ENCODE peak calls at places on chromosomes 1 and 21, in five cellular contexts. Q is CD4-positive, alpha-beta T cell; G is fibroblast of the aortic adventitia; H is psoas muscle; S is GM12878. B is an unnamed sample.

GRCh38 chr1:220378571-220379302 is 106.5 kb upstream of the RAB3GAP2 start:
- DNase-seq in Q (no peak), G (no peak), H (no peak), S (no peak), B (no peak)

GRCh38 chr1:226584164-226584563 is 35.6 kb downstream of the STUM start:
- DNase-seq in Q (no peak), G (no peak), H (no peak), S (no peak), B (no peak)

GRCh38 chr1:15320267-15320666 is 73.2 kb downstream of the FHAD1 start:
- DNase-seq in Q (no peak), G (no peak), H (no peak), S (no peak), B (no peak)

GRCh38 chr1:157252473-157252872 is 114.3 kb upstream of the ETV3 start:
- DNase-seq in Q (no peak), G (no peak), H (no peak), S (no peak), B (no peak)

GRCh38 chr1:100736766-100737165 is 17.2 kb downstream of the VCAM1 start:
- DNase-seq in Q (no peak), G (peak; percentile 57), H (no peak), S (no peak), B (no peak)

GRCh38 chr21:45613881-45614280 is 29.6 kb upstream of the PCBP3 start:
- DNase-seq in Q (no peak), G (no peak), H (no peak), S (no peak), B (no peak)

GRCh38 chr21:42219606-42220137 is 732 bp downstream of the ABCG1 start:
- DNase-seq in Q (no peak), G (no peak), H (peak; percentile 35), S (no peak), B (peak; percentile 31)

GRCh38 chr1:15073799-15074308 is 79.7 kb upstream of the TMEM51 start:
- DNase-seq in Q (no peak), G (no peak), H (no peak), S (no peak), B (no peak)

GRCh38 chr1:33370827-33371226 is 49.9 kb upstream of the A3GALT2 start:
- DNase-seq in Q (no peak), G (no peak), H (no peak), S (no peak), B (no peak)

GRCh38 chr1:202274611-202275010 is 67.1 kb downstream of the UBE2T start:
- DNase-seq in Q (peak; percentile 30), G (peak; percentile 32), H (no peak), S (no peak), B (peak; percentile 31)
- TF ChIP-seq CTCF in Q (peak; percentile 58), G (peak; percentile 43), H (peak; percentile 45), S (peak; percentile 57), B (no peak)

GRCh38 chr1:6783221-6783620 is 2.0 kb upstream of the CAMTA1 start:
- DNase-seq in Q (no peak), G (no peak), H (no peak), S (no peak), B (no peak)

GRCh38 chr1:6785318-6785712 is at the start of gene CAMTA1:
- DNase-seq in Q (no peak), G (no peak), H (no peak), S (no peak), B (no peak)

GRCh38 chr1:6783956-6784559 is 1.2 kb upstream of the CAMTA1 start:
- DNase-seq in Q (no peak), G (peak; percentile 35), H (no peak), S (no peak), B (no peak)

GRCh38 chr1:6784560-6785317 is 515 bp upstream of the CAMTA1 start:
- DNase-seq in Q (peak; percentile 98), G (peak; percentile 100), H (peak; percentile 100), S (peak; percentile 99), B (peak; percentile 100)

DNA sequence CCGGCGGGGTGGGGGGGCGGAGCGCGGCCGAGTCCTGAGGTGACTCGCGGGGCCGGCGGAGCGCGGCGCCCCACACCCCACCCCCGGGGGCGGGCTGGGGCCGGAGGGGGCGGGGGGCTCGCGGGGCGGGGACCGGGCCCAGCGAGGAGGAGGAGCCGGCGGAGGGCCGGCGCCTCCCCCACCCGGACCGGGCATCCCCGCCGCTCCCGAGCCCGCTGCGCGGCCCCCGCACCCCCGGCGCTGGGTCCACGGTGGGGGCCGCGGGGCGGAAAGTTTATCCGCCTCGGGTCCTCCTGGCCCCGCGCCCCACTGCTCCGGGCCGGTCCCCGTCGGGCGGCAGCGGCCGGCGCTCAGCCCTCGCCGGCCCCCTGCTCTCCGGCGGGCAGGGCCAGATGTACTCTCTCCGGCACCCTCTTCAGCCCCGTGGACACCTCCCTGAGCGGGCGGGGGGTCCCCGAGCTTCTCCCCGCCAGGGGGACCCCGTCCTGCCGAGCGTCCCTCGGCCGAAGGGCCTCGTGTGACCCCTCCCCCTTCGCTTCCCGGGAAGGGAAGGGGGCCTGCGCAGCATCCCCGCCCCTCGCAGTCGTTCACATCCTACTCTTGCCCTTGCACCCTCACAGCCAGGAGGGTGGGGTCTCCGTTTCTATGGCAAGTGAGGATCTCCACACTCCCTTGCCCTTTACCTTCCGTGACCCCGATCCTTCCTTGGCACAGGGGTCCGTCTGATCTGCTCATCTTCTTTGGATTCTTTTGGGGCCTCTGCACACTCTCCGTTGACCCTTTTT is 659 bp downstream of the CAMTA1 start:
- DNase-seq in Q (no peak), G (no peak), H (peak; percentile 52), S (no peak), B (peak; percentile 38)
- TF ChIP-seq CTCF in Q (no peak), G (peak; percentile 20), H (no peak), S (peak; percentile 4), B (no peak)

GRCh38 chr1:88579598-88579997 is 104.5 kb upstream of the PKN2 start:
- DNase-seq in Q (no peak), G (no peak), H (no peak), S (no peak), B (no peak)
- TF ChIP-seq CTCF in Q (no peak), G (no peak), H (no peak), S (no peak), B (no peak)

DNA sequence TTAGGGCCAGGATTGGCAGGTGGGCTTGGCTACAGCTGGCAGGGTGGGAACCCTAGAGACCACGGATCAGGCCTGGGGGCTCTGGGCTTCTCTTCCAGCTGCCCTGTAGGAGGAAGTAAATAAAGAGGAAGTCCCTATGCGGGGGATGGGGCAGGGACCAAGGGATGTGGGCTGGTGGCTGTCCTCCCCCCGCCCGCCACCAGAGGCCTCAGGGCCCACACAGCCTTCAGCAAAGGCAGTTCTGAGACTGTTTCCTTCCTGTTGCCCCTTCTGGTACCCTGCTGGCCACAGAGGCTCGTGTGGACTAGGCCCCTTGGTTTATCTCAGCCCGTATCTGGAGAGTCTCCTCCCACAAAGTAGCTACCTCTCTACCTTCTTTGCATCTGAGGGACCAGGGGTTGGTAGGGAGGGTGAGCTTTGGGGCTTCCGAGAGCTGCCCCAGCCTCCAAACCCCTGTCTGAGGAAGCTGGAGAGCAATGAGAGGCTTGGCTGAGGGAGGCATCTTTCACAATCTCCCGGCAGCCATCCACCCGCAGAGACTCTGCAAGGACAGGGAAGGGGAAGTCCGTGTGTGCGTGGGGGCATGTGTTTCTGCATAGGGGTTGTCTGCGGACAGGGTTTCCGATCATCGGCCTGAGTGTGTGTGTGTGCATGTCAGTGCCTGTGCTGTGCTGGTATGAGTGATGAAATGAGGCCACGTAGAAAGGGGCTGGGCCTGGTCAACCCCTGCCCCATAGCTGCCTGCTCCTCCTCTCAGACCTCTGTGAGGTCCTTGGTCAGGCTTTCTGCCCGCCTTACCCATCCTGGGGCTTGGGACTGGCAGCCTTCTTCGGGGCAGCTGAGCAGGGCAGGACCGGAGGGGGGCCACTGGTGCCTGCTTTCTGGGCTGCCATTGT is 12.5 kb downstream of the RPS6KA1 start:
- DNase-seq in Q (peak; percentile 57), G (peak; percentile 71), H (peak; percentile 78), S (peak; percentile 88), B (peak; percentile 65)
- TF ChIP-seq CTCF in Q (peak; percentile 74), G (peak; percentile 35), H (no peak), S (peak; percentile 52), B (no peak)

DNA sequence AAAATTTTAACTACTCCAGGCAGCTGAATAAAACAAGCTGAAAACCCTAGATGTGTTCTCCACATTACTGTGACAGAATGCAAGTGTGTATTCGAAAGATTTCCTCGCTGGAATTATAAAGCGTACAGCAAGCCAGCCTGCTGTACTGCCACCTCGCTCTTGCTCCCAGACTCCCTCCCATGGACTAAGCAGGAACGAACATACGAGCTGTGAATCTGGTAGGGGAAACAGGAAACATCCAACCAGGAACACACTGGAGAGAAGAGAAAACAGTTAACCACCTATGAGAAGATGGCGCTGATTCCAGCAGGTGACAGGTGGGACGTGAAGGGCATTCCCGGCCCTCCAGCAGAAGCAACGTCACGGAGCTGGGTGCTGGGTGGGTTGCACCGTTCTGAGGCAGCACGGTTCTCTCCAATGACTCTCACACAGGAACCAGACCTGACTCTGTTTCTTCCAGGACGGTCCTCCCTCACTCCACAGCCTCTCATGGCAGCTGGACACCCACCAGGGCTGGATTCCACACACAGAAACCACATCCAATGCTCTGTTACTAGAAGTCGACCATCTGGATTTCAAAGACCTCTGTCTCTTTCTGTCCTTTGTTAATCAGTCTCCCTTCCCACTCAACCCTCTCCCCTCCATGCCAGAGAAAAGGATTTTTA is 219.2 kb downstream of the RERE start:
- DNase-seq in Q (no peak), G (peak; percentile 73), H (no peak), S (no peak), B (peak; percentile 50)
- TF ChIP-seq CTCF in Q (no peak), G (peak; percentile 75), H (peak; percentile 46), S (no peak), B (peak; percentile 42)

GRCh38 chr1:47931395-47931794 is 65.8 kb downstream of the TRABD2B start:
- DNase-seq in Q (no peak), G (no peak), H (no peak), S (no peak), B (peak; percentile 60)
- TF ChIP-seq CTCF in Q (no peak), G (no peak), H (peak; percentile 8), S (peak; percentile 32), B (peak; percentile 8)

GRCh38 chr1:167797005-167797404 is 75.2 kb downstream of the MPZL1 start:
- DNase-seq in Q (no peak), G (peak; percentile 99), H (peak; percentile 75), S (no peak), B (peak; percentile 28)
- TF ChIP-seq CTCF in Q (no peak), G (no peak), H (no peak), S (no peak), B (no peak)

GRCh38 chr1:76870037-76870436 is 2.8 kb downstream of the ST6GALNAC5 start:
- DNase-seq in Q (no peak), G (no peak), H (no peak), S (no peak), B (no peak)

GRCh38 chr1:76866566-76866965 is 714 bp upstream of the ST6GALNAC5 start:
- DNase-seq in Q (no peak), G (no peak), H (no peak), S (no peak), B (no peak)

GRCh38 chr1:76867342-76868130 is at the start of gene ST6GALNAC5:
- DNase-seq in Q (no peak), G (no peak), H (no peak), S (no peak), B (no peak)

GRCh38 chr1:76868916-76869315 is 1.6 kb downstream of the ST6GALNAC5 start:
- DNase-seq in Q (no peak), G (no peak), H (no peak), S (no peak), B (no peak)

GRCh38 chr1:76868154-76868882 is 1.0 kb downstream of the ST6GALNAC5 start:
- DNase-seq in Q (no peak), G (no peak), H (peak; percentile 20), S (no peak), B (peak; percentile 25)
- TF ChIP-seq CTCF in Q (no peak), G (no peak), H (no peak), S (peak; percentile 14), B (peak; percentile 7)

GRCh38 chr1:182198006-182198605 is 136.6 kb upstream of the ZNF648 start:
- DNase-seq in Q (no peak), G (peak; percentile 4), H (peak; percentile 29), S (no peak), B (no peak)
- TF ChIP-seq CTCF in Q (no peak), G (no peak), H (no peak), S (peak; percentile 46), B (no peak)

GRCh38 chr1:67685067-67685557 is at the start of gene GADD45A:
- DNase-seq in Q (peak; percentile 87), G (peak; percentile 99), H (peak; percentile 98), S (peak; percentile 97), B (peak; percentile 99)
- TF ChIP-seq CTCF in Q (no peak), G (no peak), H (no peak), S (no peak), B (no peak)

B was measured in stomach.